ENCODE peak calls at places on chromosomes 1 and 21, in seven cellular contexts. One of them, this sample, is unnamed.

GRCh38 chr21:35136586-35137254 is 87.6 kb upstream of the RUNX1 start:
- DNase-seq in NCI-H1417 treated with DMSO at 0.1 percent for 48 hours: no peak
- DNase-seq in neuronal stem cell: no peak
- DNase-seq in T-cell: no peak
- DNase-seq in activated T-cell treated with anti-CD3 and anti-CD28 coated beads for 48 hours: no peak
- DNase-seq in activated T-helper 9 cell treated with anti-CD3 and anti-CD28 coated beads, Interleukin-2, amount 50 U/mL, for 16 hours: no peak
- DNase-seq in astrocyte of the spinal cord: peak; percentile 55
- DNase-seq in this sample: no peak

GRCh38 chr21:46082638-46083270 is 15.2 kb upstream of the COL6A2 start:
- DNase-seq in neuronal stem cell: no peak
- DNase-seq in activated T-cell treated with anti-CD3 and anti-CD28 coated beads for 48 hours: no peak
- DNase-seq in NCI-H1417 treated with DMSO at 0.1 percent for 48 hours: no peak
- DNase-seq in astrocyte of the spinal cord: no peak
- DNase-seq in T-cell: no peak
- DNase-seq in activated T-helper 9 cell treated with anti-CD3 and anti-CD28 coated beads, Interleukin-2, amount 50 U/mL, for 16 hours: no peak
- DNase-seq in this sample: no peak

GRCh38 chr1:60763713-60764112 is 318.6 kb upstream of the NFIA start:
- DNase-seq in activated T-helper 9 cell treated with anti-CD3 and anti-CD28 coated beads, Interleukin-2, amount 50 U/mL, for 16 hours: no peak
- DNase-seq in neuronal stem cell: no peak
- DNase-seq in activated T-cell treated with anti-CD3 and anti-CD28 coated beads for 48 hours: no peak
- DNase-seq in T-cell: no peak
- DNase-seq in astrocyte of the spinal cord: no peak
- DNase-seq in NCI-H1417 treated with DMSO at 0.1 percent for 48 hours: no peak
- DNase-seq in this sample: no peak

GRCh38 chr1:234040446-234041317 is 136.2 kb downstream of the SLC35F3 start:
- DNase-seq in T-cell: no peak
- DNase-seq in neuronal stem cell: no peak
- DNase-seq in activated T-helper 9 cell treated with anti-CD3 and anti-CD28 coated beads, Interleukin-2, amount 50 U/mL, for 16 hours: no peak
- DNase-seq in astrocyte of the spinal cord: no peak
- DNase-seq in NCI-H1417 treated with DMSO at 0.1 percent for 48 hours: no peak
- DNase-seq in activated T-cell treated with anti-CD3 and anti-CD28 coated beads for 48 hours: no peak
- DNase-seq in this sample: no peak

GRCh38 chr1:55057270-55057955 is 18.1 kb downstream of the PCSK9 start:
- DNase-seq in NCI-H1417 treated with DMSO at 0.1 percent for 48 hours: no peak
- DNase-seq in astrocyte of the spinal cord: no peak
- DNase-seq in activated T-cell treated with anti-CD3 and anti-CD28 coated beads for 48 hours: no peak
- DNase-seq in activated T-helper 9 cell treated with anti-CD3 and anti-CD28 coated beads, Interleukin-2, amount 50 U/mL, for 16 hours: no peak
- DNase-seq in neuronal stem cell: no peak
- DNase-seq in T-cell: no peak
- DNase-seq in this sample: no peak

GRCh38 chr1:14655386-14655785 is 56.9 kb downstream of the KAZN start:
- DNase-seq in activated T-cell treated with anti-CD3 and anti-CD28 coated beads for 48 hours: no peak
- DNase-seq in T-cell: no peak
- DNase-seq in activated T-helper 9 cell treated with anti-CD3 and anti-CD28 coated beads, Interleukin-2, amount 50 U/mL, for 16 hours: no peak
- DNase-seq in astrocyte of the spinal cord: no peak
- DNase-seq in NCI-H1417 treated with DMSO at 0.1 percent for 48 hours: no peak
- DNase-seq in neuronal stem cell: no peak
- DNase-seq in this sample: no peak

GRCh38 chr1:13469343-13469742 is 44.5 kb downstream of the LRRC38 start:
- DNase-seq in T-cell: no peak
- DNase-seq in activated T-cell treated with anti-CD3 and anti-CD28 coated beads for 48 hours: no peak
- DNase-seq in NCI-H1417 treated with DMSO at 0.1 percent for 48 hours: no peak
- DNase-seq in neuronal stem cell: no peak
- DNase-seq in astrocyte of the spinal cord: no peak
- DNase-seq in activated T-helper 9 cell treated with anti-CD3 and anti-CD28 coated beads, Interleukin-2, amount 50 U/mL, for 16 hours: no peak
- DNase-seq in this sample: peak; percentile 22

GRCh38 chr1:6257541-6258069 is 3.3 kb downstream of the GPR153 start:
- DNase-seq in T-cell: no peak
- DNase-seq in NCI-H1417 treated with DMSO at 0.1 percent for 48 hours: no peak
- DNase-seq in activated T-cell treated with anti-CD3 and anti-CD28 coated beads for 48 hours: no peak
- DNase-seq in astrocyte of the spinal cord: no peak
- DNase-seq in activated T-helper 9 cell treated with anti-CD3 and anti-CD28 coated beads, Interleukin-2, amount 50 U/mL, for 16 hours: no peak
- DNase-seq in neuronal stem cell: no peak
- DNase-seq in this sample: no peak

GRCh38 chr1:213120386-213120785 is 69.3 kb downstream of the RPS6KC1 start:
- DNase-seq in neuronal stem cell: no peak
- DNase-seq in activated T-cell treated with anti-CD3 and anti-CD28 coated beads for 48 hours: no peak
- DNase-seq in astrocyte of the spinal cord: no peak
- DNase-seq in NCI-H1417 treated with DMSO at 0.1 percent for 48 hours: no peak
- DNase-seq in activated T-helper 9 cell treated with anti-CD3 and anti-CD28 coated beads, Interleukin-2, amount 50 U/mL, for 16 hours: no peak
- DNase-seq in T-cell: no peak
- DNase-seq in this sample: no peak

GRCh38 chr1:1627842-1628655 is 3.9 kb upstream of the MMP23B start:
- DNase-seq in activated T-cell treated with anti-CD3 and anti-CD28 coated beads for 48 hours: no peak
- DNase-seq in NCI-H1417 treated with DMSO at 0.1 percent for 48 hours: no peak
- DNase-seq in astrocyte of the spinal cord: no peak
- DNase-seq in T-cell: no peak
- DNase-seq in neuronal stem cell: no peak
- DNase-seq in activated T-helper 9 cell treated with anti-CD3 and anti-CD28 coated beads, Interleukin-2, amount 50 U/mL, for 16 hours: no peak
- DNase-seq in this sample: no peak

GRCh38 chr1:244450597-244451538 is 841 bp downstream of the ADSS2 start:
- DNase-seq in neuronal stem cell: peak; percentile 32
- DNase-seq in T-cell: peak; percentile 52
- DNase-seq in NCI-H1417 treated with DMSO at 0.1 percent for 48 hours: no peak
- DNase-seq in activated T-cell treated with anti-CD3 and anti-CD28 coated beads for 48 hours: peak; percentile 55
- DNase-seq in activated T-helper 9 cell treated with anti-CD3 and anti-CD28 coated beads, Interleukin-2, amount 50 U/mL, for 16 hours: peak; percentile 53
- DNase-seq in astrocyte of the spinal cord: peak; percentile 71
- DNase-seq in this sample: no peak

GRCh38 chr1:42817976-42818375 is 779 bp upstream of the SVBP start:
- DNase-seq in activated T-helper 9 cell treated with anti-CD3 and anti-CD28 coated beads, Interleukin-2, amount 50 U/mL, for 16 hours: no peak
- DNase-seq in T-cell: no peak
- DNase-seq in NCI-H1417 treated with DMSO at 0.1 percent for 48 hours: no peak
- DNase-seq in activated T-cell treated with anti-CD3 and anti-CD28 coated beads for 48 hours: no peak
- DNase-seq in astrocyte of the spinal cord: no peak
- DNase-seq in neuronal stem cell: no peak
- DNase-seq in this sample: no peak

GRCh38 chr1:23591460-23592208 is 32.3 kb upstream of the ID3 start:
- DNase-seq in NCI-H1417 treated with DMSO at 0.1 percent for 48 hours: no peak
- DNase-seq in activated T-helper 9 cell treated with anti-CD3 and anti-CD28 coated beads, Interleukin-2, amount 50 U/mL, for 16 hours: no peak
- DNase-seq in T-cell: no peak
- DNase-seq in astrocyte of the spinal cord: no peak
- DNase-seq in neuronal stem cell: no peak
- DNase-seq in activated T-cell treated with anti-CD3 and anti-CD28 coated beads for 48 hours: peak; percentile 58
- DNase-seq in this sample: no peak

GRCh38 chr1:6805004-6805416 is 19.8 kb downstream of the CAMTA1 start:
- DNase-seq in T-cell: no peak
- DNase-seq in activated T-cell treated with anti-CD3 and anti-CD28 coated beads for 48 hours: no peak
- DNase-seq in astrocyte of the spinal cord: no peak
- DNase-seq in activated T-helper 9 cell treated with anti-CD3 and anti-CD28 coated beads, Interleukin-2, amount 50 U/mL, for 16 hours: no peak
- DNase-seq in neuronal stem cell: no peak
- DNase-seq in NCI-H1417 treated with DMSO at 0.1 percent for 48 hours: no peak
- DNase-seq in this sample: no peak

GRCh38 chr1:174167404-174167803 is 8.1 kb downstream of the RABGAP1L start:
- DNase-seq in neuronal stem cell: no peak
- DNase-seq in activated T-cell treated with anti-CD3 and anti-CD28 coated beads for 48 hours: no peak
- DNase-seq in T-cell: no peak
- DNase-seq in astrocyte of the spinal cord: no peak
- DNase-seq in activated T-helper 9 cell treated with anti-CD3 and anti-CD28 coated beads, Interleukin-2, amount 50 U/mL, for 16 hours: no peak
- DNase-seq in NCI-H1417 treated with DMSO at 0.1 percent for 48 hours: no peak
- DNase-seq in this sample: no peak

GRCh38 chr21:41564871-41565281 is 56.9 kb upstream of the TMPRSS2 start:
- DNase-seq in NCI-H1417 treated with DMSO at 0.1 percent for 48 hours: no peak
- DNase-seq in astrocyte of the spinal cord: peak; percentile 7
- DNase-seq in activated T-cell treated with anti-CD3 and anti-CD28 coated beads for 48 hours: peak; percentile 3
- DNase-seq in activated T-helper 9 cell treated with anti-CD3 and anti-CD28 coated beads, Interleukin-2, amount 50 U/mL, for 16 hours: no peak
- DNase-seq in neuronal stem cell: no peak
- DNase-seq in T-cell: no peak
- DNase-seq in this sample: no peak

GRCh38 chr1:231172411-231172810 is 10.6 kb downstream of the TRIM67 start:
- DNase-seq in activated T-cell treated with anti-CD3 and anti-CD28 coated beads for 48 hours: no peak
- DNase-seq in neuronal stem cell: no peak
- DNase-seq in NCI-H1417 treated with DMSO at 0.1 percent for 48 hours: no peak
- DNase-seq in activated T-helper 9 cell treated with anti-CD3 and anti-CD28 coated beads, Interleukin-2, amount 50 U/mL, for 16 hours: no peak
- DNase-seq in T-cell: no peak
- DNase-seq in astrocyte of the spinal cord: no peak
- DNase-seq in this sample: no peak

GRCh38 chr21:29297483-29298347 is 1.0 kb upstream of the BACH1 start:
- DNase-seq in neuronal stem cell: no peak
- DNase-seq in NCI-H1417 treated with DMSO at 0.1 percent for 48 hours: no peak
- DNase-seq in activated T-cell treated with anti-CD3 and anti-CD28 coated beads for 48 hours: no peak
- DNase-seq in T-cell: peak; percentile 3
- DNase-seq in astrocyte of the spinal cord: no peak
- DNase-seq in activated T-helper 9 cell treated with anti-CD3 and anti-CD28 coated beads, Interleukin-2, amount 50 U/mL, for 16 hours: no peak
- DNase-seq in this sample: no peak

GRCh38 chr1:2231667-2232254 is 3.6 kb downstream of the SKI start:
- DNase-seq in activated T-cell treated with anti-CD3 and anti-CD28 coated beads for 48 hours: peak; percentile 67
- DNase-seq in NCI-H1417 treated with DMSO at 0.1 percent for 48 hours: no peak
- DNase-seq in T-cell: peak; percentile 63
- DNase-seq in activated T-helper 9 cell treated with anti-CD3 and anti-CD28 coated beads, Interleukin-2, amount 50 U/mL, for 16 hours: peak; percentile 63
- DNase-seq in astrocyte of the spinal cord: peak; percentile 91
- DNase-seq in neuronal stem cell: no peak
- DNase-seq in this sample: no peak

GRCh38 chr1:248863011-248863881 is 4.4 kb upstream of the ZNF692 start:
- DNase-seq in T-cell: peak; percentile 73
- DNase-seq in neuronal stem cell: peak; percentile 70
- DNase-seq in activated T-cell treated with anti-CD3 and anti-CD28 coated beads for 48 hours: peak; percentile 74
- DNase-seq in astrocyte of the spinal cord: peak; percentile 70
- DNase-seq in NCI-H1417 treated with DMSO at 0.1 percent for 48 hours: peak; percentile 35
- DNase-seq in activated T-helper 9 cell treated with anti-CD3 and anti-CD28 coated beads, Interleukin-2, amount 50 U/mL, for 16 hours: peak; percentile 61
- DNase-seq in this sample: no peak

GRCh38 chr1:183586897-183587296 is 3.4 kb downstream of the NCF2 start:
- DNase-seq in activated T-helper 9 cell treated with anti-CD3 and anti-CD28 coated beads, Interleukin-2, amount 50 U/mL, for 16 hours: no peak
- DNase-seq in neuronal stem cell: no peak
- DNase-seq in NCI-H1417 treated with DMSO at 0.1 percent for 48 hours: no peak
- DNase-seq in T-cell: no peak
- DNase-seq in astrocyte of the spinal cord: no peak
- DNase-seq in activated T-cell treated with anti-CD3 and anti-CD28 coated beads for 48 hours: no peak
- DNase-seq in this sample: no peak

GRCh38 chr1:147726161-147726560 is 34.2 kb downstream of the GJA5 start:
- DNase-seq in activated T-helper 9 cell treated with anti-CD3 and anti-CD28 coated beads, Interleukin-2, amount 50 U/mL, for 16 hours: no peak
- DNase-seq in NCI-H1417 treated with DMSO at 0.1 percent for 48 hours: no peak
- DNase-seq in T-cell: no peak
- DNase-seq in neuronal stem cell: no peak
- DNase-seq in astrocyte of the spinal cord: no peak
- DNase-seq in activated T-cell treated with anti-CD3 and anti-CD28 coated beads for 48 hours: no peak
- DNase-seq in this sample: no peak

GRCh38 chr21:26920055-26920454 is 46.8 kb downstream of the ADAMTS5 start:
- DNase-seq in NCI-H1417 treated with DMSO at 0.1 percent for 48 hours: no peak
- DNase-seq in T-cell: no peak
- DNase-seq in activated T-cell treated with anti-CD3 and anti-CD28 coated beads for 48 hours: no peak
- DNase-seq in activated T-helper 9 cell treated with anti-CD3 and anti-CD28 coated beads, Interleukin-2, amount 50 U/mL, for 16 hours: no peak
- DNase-seq in astrocyte of the spinal cord: no peak
- DNase-seq in neuronal stem cell: no peak
- DNase-seq in this sample: no peak

GRCh38 chr21:31894441-31894840 is 21.6 kb downstream of the HUNK start:
- DNase-seq in T-cell: no peak
- DNase-seq in activated T-helper 9 cell treated with anti-CD3 and anti-CD28 coated beads, Interleukin-2, amount 50 U/mL, for 16 hours: no peak
- DNase-seq in activated T-cell treated with anti-CD3 and anti-CD28 coated beads for 48 hours: no peak
- DNase-seq in astrocyte of the spinal cord: no peak
- DNase-seq in neuronal stem cell: no peak
- DNase-seq in NCI-H1417 treated with DMSO at 0.1 percent for 48 hours: no peak
- DNase-seq in this sample: no peak

GRCh38 chr1:22955146-22955545 is 17.5 kb downstream of the LACTBL1 start:
- DNase-seq in NCI-H1417 treated with DMSO at 0.1 percent for 48 hours: no peak
- DNase-seq in activated T-helper 9 cell treated with anti-CD3 and anti-CD28 coated beads, Interleukin-2, amount 50 U/mL, for 16 hours: no peak
- DNase-seq in astrocyte of the spinal cord: no peak
- DNase-seq in activated T-cell treated with anti-CD3 and anti-CD28 coated beads for 48 hours: no peak
- DNase-seq in T-cell: no peak
- DNase-seq in neuronal stem cell: no peak
- DNase-seq in this sample: no peak

GRCh38 chr21:34707876-34708325 is 39.1 kb downstream of the CLIC6 start:
- DNase-seq in activated T-cell treated with anti-CD3 and anti-CD28 coated beads for 48 hours: peak; percentile 49
- DNase-seq in astrocyte of the spinal cord: no peak
- DNase-seq in neuronal stem cell: no peak
- DNase-seq in NCI-H1417 treated with DMSO at 0.1 percent for 48 hours: no peak
- DNase-seq in T-cell: peak; percentile 40
- DNase-seq in activated T-helper 9 cell treated with anti-CD3 and anti-CD28 coated beads, Interleukin-2, amount 50 U/mL, for 16 hours: no peak
- DNase-seq in this sample: no peak

GRCh38 chr1:97190326-97190725 is 468.7 kb downstream of the PTBP2 start:
- DNase-seq in astrocyte of the spinal cord: peak; percentile 59
- DNase-seq in NCI-H1417 treated with DMSO at 0.1 percent for 48 hours: no peak
- DNase-seq in neuronal stem cell: no peak
- DNase-seq in activated T-helper 9 cell treated with anti-CD3 and anti-CD28 coated beads, Interleukin-2, amount 50 U/mL, for 16 hours: no peak
- DNase-seq in activated T-cell treated with anti-CD3 and anti-CD28 coated beads for 48 hours: no peak
- DNase-seq in T-cell: no peak
- DNase-seq in this sample: no peak

GRCh38 chr1:163914785-163915413 is 593.1 kb downstream of the NUF2 start:
- DNase-seq in NCI-H1417 treated with DMSO at 0.1 percent for 48 hours: no peak
- DNase-seq in neuronal stem cell: no peak
- DNase-seq in activated T-cell treated with anti-CD3 and anti-CD28 coated beads for 48 hours: no peak
- DNase-seq in T-cell: no peak
- DNase-seq in astrocyte of the spinal cord: no peak
- DNase-seq in activated T-helper 9 cell treated with anti-CD3 and anti-CD28 coated beads, Interleukin-2, amount 50 U/mL, for 16 hours: no peak
- DNase-seq in this sample: no peak

GRCh38 chr1:56301791-56302190 is 277.6 kb downstream of the PLPP3 start:
- DNase-seq in astrocyte of the spinal cord: peak; percentile 74
- DNase-seq in NCI-H1417 treated with DMSO at 0.1 percent for 48 hours: no peak
- DNase-seq in T-cell: no peak
- DNase-seq in activated T-helper 9 cell treated with anti-CD3 and anti-CD28 coated beads, Interleukin-2, amount 50 U/mL, for 16 hours: no peak
- DNase-seq in neuronal stem cell: no peak
- DNase-seq in activated T-cell treated with anti-CD3 and anti-CD28 coated beads for 48 hours: no peak
- DNase-seq in this sample: no peak

GRCh38 chr1:25774921-25775774 is 24.8 kb upstream of the SELENON start:
- DNase-seq in T-cell: peak; percentile 87
- DNase-seq in neuronal stem cell: no peak
- DNase-seq in activated T-helper 9 cell treated with anti-CD3 and anti-CD28 coated beads, Interleukin-2, amount 50 U/mL, for 16 hours: peak; percentile 62
- DNase-seq in astrocyte of the spinal cord: no peak
- DNase-seq in NCI-H1417 treated with DMSO at 0.1 percent for 48 hours: peak; percentile 32
- DNase-seq in activated T-cell treated with anti-CD3 and anti-CD28 coated beads for 48 hours: peak; percentile 75
- DNase-seq in this sample: no peak

GRCh38 chr1:56327195-56327594 is 252.2 kb downstream of the PLPP3 start:
- DNase-seq in neuronal stem cell: no peak
- DNase-seq in activated T-cell treated with anti-CD3 and anti-CD28 coated beads for 48 hours: no peak
- DNase-seq in astrocyte of the spinal cord: no peak
- DNase-seq in T-cell: no peak
- DNase-seq in NCI-H1417 treated with DMSO at 0.1 percent for 48 hours: no peak
- DNase-seq in activated T-helper 9 cell treated with anti-CD3 and anti-CD28 coated beads, Interleukin-2, amount 50 U/mL, for 16 hours: no peak
- DNase-seq in this sample: no peak

GRCh38 chr1:209405183-209405823 is 178.2 kb upstream of the CAMK1G start:
- DNase-seq in T-cell: no peak
- DNase-seq in astrocyte of the spinal cord: peak; percentile 77
- DNase-seq in activated T-helper 9 cell treated with anti-CD3 and anti-CD28 coated beads, Interleukin-2, amount 50 U/mL, for 16 hours: no peak
- DNase-seq in activated T-cell treated with anti-CD3 and anti-CD28 coated beads for 48 hours: no peak
- DNase-seq in NCI-H1417 treated with DMSO at 0.1 percent for 48 hours: no peak
- DNase-seq in neuronal stem cell: no peak
- DNase-seq in this sample: no peak

GRCh38 chr1:223221686-223222085 is 78.6 kb upstream of the TLR5 start:
- DNase-seq in activated T-helper 9 cell treated with anti-CD3 and anti-CD28 coated beads, Interleukin-2, amount 50 U/mL, for 16 hours: no peak
- DNase-seq in astrocyte of the spinal cord: no peak
- DNase-seq in T-cell: no peak
- DNase-seq in neuronal stem cell: no peak
- DNase-seq in activated T-cell treated with anti-CD3 and anti-CD28 coated beads for 48 hours: no peak
- DNase-seq in NCI-H1417 treated with DMSO at 0.1 percent for 48 hours: no peak
- DNase-seq in this sample: no peak

GRCh38 chr21:32520885-32521735 is 64.2 kb downstream of the TCP10L start:
- DNase-seq in NCI-H1417 treated with DMSO at 0.1 percent for 48 hours: no peak
- DNase-seq in activated T-helper 9 cell treated with anti-CD3 and anti-CD28 coated beads, Interleukin-2, amount 50 U/mL, for 16 hours: no peak
- DNase-seq in activated T-cell treated with anti-CD3 and anti-CD28 coated beads for 48 hours: no peak
- DNase-seq in T-cell: no peak
- DNase-seq in astrocyte of the spinal cord: peak; percentile 91
- DNase-seq in neuronal stem cell: no peak
- DNase-seq in this sample: peak; percentile 54

GRCh38 chr1:13487143-13487868 is 26.5 kb downstream of the LRRC38 start:
- DNase-seq in activated T-cell treated with anti-CD3 and anti-CD28 coated beads for 48 hours: no peak
- DNase-seq in NCI-H1417 treated with DMSO at 0.1 percent for 48 hours: no peak
- DNase-seq in neuronal stem cell: no peak
- DNase-seq in activated T-helper 9 cell treated with anti-CD3 and anti-CD28 coated beads, Interleukin-2, amount 50 U/mL, for 16 hours: no peak
- DNase-seq in T-cell: no peak
- DNase-seq in astrocyte of the spinal cord: no peak
- DNase-seq in this sample: no peak

GRCh38 chr1:198273901-198274300 is 117.1 kb downstream of the NEK7 start:
- DNase-seq in T-cell: no peak
- DNase-seq in neuronal stem cell: no peak
- DNase-seq in activated T-cell treated with anti-CD3 and anti-CD28 coated beads for 48 hours: no peak
- DNase-seq in astrocyte of the spinal cord: no peak
- DNase-seq in NCI-H1417 treated with DMSO at 0.1 percent for 48 hours: no peak
- DNase-seq in activated T-helper 9 cell treated with anti-CD3 and anti-CD28 coated beads, Interleukin-2, amount 50 U/mL, for 16 hours: no peak
- DNase-seq in this sample: no peak

GRCh38 chr1:205950280-205950679 is 7.0 kb upstream of the SLC26A9 start:
- DNase-seq in T-cell: no peak
- DNase-seq in NCI-H1417 treated with DMSO at 0.1 percent for 48 hours: no peak
- DNase-seq in neuronal stem cell: no peak
- DNase-seq in astrocyte of the spinal cord: peak; percentile 65
- DNase-seq in activated T-helper 9 cell treated with anti-CD3 and anti-CD28 coated beads, Interleukin-2, amount 50 U/mL, for 16 hours: no peak
- DNase-seq in activated T-cell treated with anti-CD3 and anti-CD28 coated beads for 48 hours: no peak
- DNase-seq in this sample: no peak

GRCh38 chr21:38619865-38620513 is 121.7 kb upstream of the ERG start:
- DNase-seq in neuronal stem cell: no peak
- DNase-seq in activated T-helper 9 cell treated with anti-CD3 and anti-CD28 coated beads, Interleukin-2, amount 50 U/mL, for 16 hours: no peak
- DNase-seq in activated T-cell treated with anti-CD3 and anti-CD28 coated beads for 48 hours: no peak
- DNase-seq in astrocyte of the spinal cord: no peak
- DNase-seq in T-cell: no peak
- DNase-seq in NCI-H1417 treated with DMSO at 0.1 percent for 48 hours: no peak
- DNase-seq in this sample: no peak

This sample was measured in frontal cortex.